ENCODE peak calls at places on chromosomes 16 and 17, in four cellular contexts. One of them, this sample, is unnamed.

GRCh38 chr16:55508271-55508921 is 476 bp upstream of the LPCAT2 start:
- DNase-seq in body of pancreas: no peak
- DNase-seq in bronchial epithelial cell: no peak
- DNase-seq in IMR-90: no peak
- DNase-seq in this sample: peak; percentile 65

GRCh38 chr17:74785096-74785980 is 9.2 kb upstream of the NAT9 start:
- DNase-seq in body of pancreas: no peak
- DNase-seq in bronchial epithelial cell: peak; percentile 56
- DNase-seq in IMR-90: no peak
- DNase-seq in this sample: no peak

GRCh38 chr16:65376601-65377000 is 254.7 kb upstream of the CDH11 start:
- DNase-seq in body of pancreas: no peak
- DNase-seq in bronchial epithelial cell: peak; percentile 74
- DNase-seq in IMR-90: no peak
- DNase-seq in this sample: no peak

GRCh38 chr17:49815761-49816281 is 27.3 kb downstream of the KAT7 start:
- DNase-seq in body of pancreas: no peak
- DNase-seq in bronchial epithelial cell: peak; percentile 44
- DNase-seq in IMR-90: no peak
- DNase-seq in this sample: no peak

GRCh38 chr17:7560172-7561027 is 1.3 kb upstream of the SENP3 start:
- DNase-seq in body of pancreas: peak; percentile 79
- DNase-seq in bronchial epithelial cell: peak; percentile 65
- DNase-seq in IMR-90: peak; percentile 49
- DNase-seq in this sample: peak; percentile 59

GRCh38 chr17:70859829-70860228 is 690.5 kb downstream of the KCNJ2 start:
- DNase-seq in body of pancreas: no peak
- DNase-seq in bronchial epithelial cell: peak; percentile 42
- DNase-seq in IMR-90: peak; percentile 3
- DNase-seq in this sample: no peak

GRCh38 chr16:48409839-48410610 is 24.8 kb upstream of the SIAH1 start:
- DNase-seq in body of pancreas: peak; percentile 76
- DNase-seq in bronchial epithelial cell: peak; percentile 92
- DNase-seq in IMR-90: peak; percentile 96
- DNase-seq in this sample: peak; percentile 96

GRCh38 chr17:35534694-35535093 is 2.8 kb downstream of the SLFN12L start:
- DNase-seq in body of pancreas: no peak
- DNase-seq in bronchial epithelial cell: no peak
- DNase-seq in IMR-90: no peak
- DNase-seq in this sample: no peak

GRCh38 chr17:46720408-46720807 is 98.1 kb downstream of the WNT3 start:
- DNase-seq in body of pancreas: no peak
- DNase-seq in bronchial epithelial cell: no peak
- DNase-seq in IMR-90: no peak
- DNase-seq in this sample: no peak

GRCh38 chr16:85178596-85178995 is 66.3 kb upstream of the CIBAR2 start:
- DNase-seq in body of pancreas: no peak
- DNase-seq in bronchial epithelial cell: no peak
- DNase-seq in IMR-90: no peak
- DNase-seq in this sample: no peak

GRCh38 chr16:19135201-19135838 is 21.6 kb downstream of the ITPRIPL2 start:
- DNase-seq in body of pancreas: no peak
- DNase-seq in bronchial epithelial cell: peak; percentile 26
- DNase-seq in IMR-90: no peak
- DNase-seq in this sample: no peak

GRCh38 chr16:19130852-19131808 is 17.4 kb downstream of the ITPRIPL2 start:
- DNase-seq in body of pancreas: no peak
- DNase-seq in bronchial epithelial cell: peak; percentile 73
- DNase-seq in IMR-90: peak; percentile 82
- DNase-seq in this sample: peak; percentile 58

GRCh38 chr16:19133600-19133999 is 19.8 kb downstream of the ITPRIPL2 start:
- DNase-seq in body of pancreas: no peak
- DNase-seq in bronchial epithelial cell: no peak
- DNase-seq in IMR-90: no peak
- DNase-seq in this sample: no peak

GRCh38 chr16:19131809-19132777 is 18.3 kb downstream of the ITPRIPL2 start:
- DNase-seq in body of pancreas: no peak
- DNase-seq in bronchial epithelial cell: no peak
- DNase-seq in IMR-90: no peak
- DNase-seq in this sample: no peak

GRCh38 chr16:19132898-19133297 is 19.1 kb downstream of the ITPRIPL2 start:
- DNase-seq in body of pancreas: no peak
- DNase-seq in bronchial epithelial cell: no peak
- DNase-seq in IMR-90: no peak
- DNase-seq in this sample: no peak
- H3K4me3 ChIP-seq in body of pancreas: no peak overlapping the region
- H3K4me3 ChIP-seq in bronchial epithelial cell: no peak overlapping the region
- H3K4me3 ChIP-seq in IMR-90: no peak overlapping the region
- H3K4me3 ChIP-seq in this sample: no peak overlapping the region

GRCh38 chr16:886084-886543 is 84.7 kb downstream of the LMF1 start:
- DNase-seq in body of pancreas: no peak
- DNase-seq in bronchial epithelial cell: no peak
- DNase-seq in IMR-90: peak; percentile 5
- DNase-seq in this sample: no peak
- H3K4me3 ChIP-seq in body of pancreas: no peak overlapping the region
- H3K4me3 ChIP-seq in bronchial epithelial cell: no peak overlapping the region
- H3K4me3 ChIP-seq in IMR-90: no peak overlapping the region
- H3K4me3 ChIP-seq in this sample: no peak overlapping the region

GRCh38 chr17:44778656-44779210 is 19.9 kb downstream of the ADAM11 start:
- DNase-seq in body of pancreas: no peak
- DNase-seq in bronchial epithelial cell: no peak
- DNase-seq in IMR-90: no peak
- DNase-seq in this sample: no peak
- H3K4me3 ChIP-seq in body of pancreas: no peak overlapping the region
- H3K4me3 ChIP-seq in bronchial epithelial cell: no peak overlapping the region
- H3K4me3 ChIP-seq in IMR-90: no peak overlapping the region
- H3K4me3 ChIP-seq in this sample: no peak overlapping the region

GRCh38 chr16:67396159-67396774 is 3.0 kb upstream of the TPPP3 start:
- DNase-seq in body of pancreas: peak; percentile 96
- DNase-seq in bronchial epithelial cell: peak; percentile 89
- DNase-seq in IMR-90: peak; percentile 78
- DNase-seq in this sample: peak; percentile 50
- H3K4me3 ChIP-seq in body of pancreas: no peak overlapping the region
- H3K4me3 ChIP-seq in bronchial epithelial cell: no peak overlapping the region
- H3K4me3 ChIP-seq in IMR-90: no peak overlapping the region
- H3K4me3 ChIP-seq in this sample: no peak overlapping the region

DNA sequence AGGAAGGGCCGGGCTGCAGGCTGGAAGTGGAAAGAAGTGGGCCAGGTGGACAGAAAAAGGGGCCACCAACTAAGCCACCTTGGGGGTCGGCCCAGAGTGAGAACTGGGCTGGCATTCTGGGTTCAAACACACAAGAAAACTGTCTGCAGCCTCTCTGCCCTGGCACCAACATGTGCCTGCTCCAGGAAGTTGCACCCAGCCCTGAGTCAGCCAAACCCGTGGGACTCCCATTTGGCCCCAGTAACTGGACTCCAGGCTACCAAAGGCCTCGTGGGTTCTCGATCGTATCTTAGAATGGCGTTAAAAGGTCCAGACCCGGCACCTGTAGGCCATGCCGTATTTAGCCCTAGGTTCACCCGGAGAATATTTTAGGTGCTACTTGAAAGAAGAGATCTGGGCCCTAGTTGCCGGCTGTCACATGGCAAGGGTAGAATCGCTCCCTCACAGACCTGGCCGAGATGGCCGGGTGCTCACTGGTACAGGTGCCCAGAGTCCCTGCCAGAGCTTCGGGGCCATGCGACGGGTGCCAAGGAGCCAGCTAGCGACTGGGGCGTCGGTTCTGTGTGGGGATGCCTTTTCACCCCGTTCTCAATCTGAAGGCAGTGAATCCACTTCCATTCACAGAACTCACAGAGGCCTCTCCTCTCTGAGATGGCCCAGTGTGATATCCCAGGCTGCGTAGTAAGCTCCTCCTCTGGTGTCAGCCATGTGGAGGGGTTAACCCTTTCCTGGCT is 236.7 kb downstream of the MRTFB start:
- DNase-seq in body of pancreas: peak; percentile 78
- DNase-seq in bronchial epithelial cell: peak; percentile 28
- DNase-seq in IMR-90: no peak
- DNase-seq in this sample: peak; percentile 51
- H3K4me3 ChIP-seq in body of pancreas: no peak overlapping the region
- H3K4me3 ChIP-seq in bronchial epithelial cell: no peak overlapping the region
- H3K4me3 ChIP-seq in IMR-90: no peak overlapping the region
- H3K4me3 ChIP-seq in this sample: no peak overlapping the region